ENCODE peak calls at places on chromosome X, in four cellular contexts. H is HepG2, Z is GM12878, I is K562. L is an unnamed sample.

GRCh38 chrX:91257388-91257787 is 177.3 kb upstream of the PABPC5 start:
- DNase-seq in H (no peak), Z (no peak), I (no peak), L (no peak)

GRCh38 chrX:10111364-10112148 is 45.2 kb upstream of the CLCN4 start:
- DNase-seq in I (no peak), Z (peak; percentile 59), H (peak; percentile 32), L (no peak)

GRCh38 chrX:42976729-42977366 is 198.9 kb upstream of the PPP1R2C start:
- DNase-seq in I (no peak), Z (no peak), H (no peak), L (no peak)

GRCh38 chrX:119516157-119516702 is 48.0 kb downstream of the SLC25A5 start:
- DNase-seq in H (peak; percentile 57), Z (peak; percentile 39), I (peak; percentile 72), L (peak; percentile 43)

GRCh38 chrX:150773634-150774033 is 80.4 kb downstream of the MTMR1 start:
- DNase-seq in Z (no peak), I (no peak), H (no peak), L (no peak)

GRCh38 chrX:54292755-54293154 is 65.1 kb downstream of the WNK3 start:
- DNase-seq in H (peak; percentile 69), I (no peak), Z (no peak), L (no peak)

GRCh38 chrX:133005038-133005437 is 46.6 kb upstream of the HS6ST2 start:
- DNase-seq in H (peak; percentile 3), Z (no peak), I (peak; percentile 9), L (no peak)

GRCh38 chrX:10103023-10103422 is 53.8 kb upstream of the CLCN4 start:
- DNase-seq in I (no peak), H (no peak), Z (no peak), L (no peak)

GRCh38 chrX:68938244-68939004 is 109.6 kb downstream of the EFNB1 start:
- DNase-seq in Z (no peak), I (no peak), H (no peak), L (no peak)

GRCh38 chrX:1355131-1355799 is 18.7 kb downstream of the IL3RA start:
- DNase-seq in I (no peak), H (no peak), Z (no peak), L (peak; percentile 67)

GRCh38 chrX:17377047-17377692 is 2.2 kb downstream of the NHS start:
- DNase-seq in I (no peak), Z (no peak), H (no peak), L (no peak)

GRCh38 chrX:10011991-10012390 is 44.8 kb downstream of the CLDN34 start:
- DNase-seq in H (no peak), I (no peak), Z (no peak), L (no peak)

GRCh38 chrX:34580069-34580468 is 77.0 kb downstream of the TMEM47 start:
- DNase-seq in I (no peak), Z (no peak), H (no peak), L (no peak)

GRCh38 chrX:19956923-19957322 is 33.9 kb downstream of the BCLAF3 start:
- DNase-seq in I (no peak), H (no peak), Z (no peak), L (no peak)

GRCh38 chrX:12446342-12447075 is 308.2 kb downstream of the FRMPD4 start:
- DNase-seq in I (no peak), H (no peak), Z (no peak), L (no peak)

GRCh38 chrX:104432321-104432720 is 133.7 kb upstream of the IL1RAPL2 start:
- DNase-seq in I (no peak), H (no peak), Z (no peak), L (no peak)

GRCh38 chrX:41108684-41109205 is 23.5 kb downstream of the USP9X start:
- DNase-seq in Z (no peak), H (no peak), I (no peak), L (no peak)

GRCh38 chrX:111955916-111956315 is 79.9 kb downstream of the TRPC5OS start:
- DNase-seq in I (no peak), Z (no peak), H (no peak), L (no peak)

GRCh38 chrX:10288400-10288799 is 131.6 kb downstream of the CLCN4 start:
- DNase-seq in H (no peak), I (no peak), Z (no peak), L (no peak)

GRCh38 chrX:12443534-12444098 is 305.3 kb downstream of the FRMPD4 start:
- DNase-seq in H (no peak), Z (peak; percentile 60), I (no peak), L (no peak)

GRCh38 chrX:151725338-151725614 is 9.3 kb upstream of the CNGA2 start:
- DNase-seq in Z (no peak), I (no peak), H (no peak), L (no peak)

GRCh38 chrX:39759526-39760224 is 338.1 kb downstream of the BCOR start:
- DNase-seq in I (no peak), H (no peak), Z (no peak), L (no peak)

GRCh38 chrX:47584714-47585113 is 2.5 kb downstream of the TIMP1 start:
- DNase-seq in I (no peak), Z (no peak), H (no peak), L (no peak)

GRCh38 chrX:132271330-132271729 is 52.1 kb upstream of the RAP2C start:
- DNase-seq in Z (no peak), I (no peak), H (no peak), L (no peak)

GRCh38 chrX:39242187-39242586 is 440.9 kb downstream of the MID1IP1 start:
- DNase-seq in Z (no peak), I (peak; percentile 50), H (peak; percentile 14), L (no peak)

GRCh38 chrX:45258741-45259402 is 58.2 kb upstream of the DIPK2B start:
- DNase-seq in I (no peak), H (no peak), Z (no peak), L (no peak)

GRCh38 chrX:103063191-103063845 is 653 bp downstream of the BEX1 start:
- DNase-seq in Z (no peak), H (peak; percentile 9), I (no peak), L (peak; percentile 61)

GRCh38 chrX:118346258-118347094 is 570 bp downstream of the WDR44 start:
- DNase-seq in I (peak; percentile 49), H (peak; percentile 7), Z (no peak), L (no peak)

GRCh38 chrX:153776611-153777045 is 4.2 kb upstream of the SRPK3 start:
- DNase-seq in Z (no peak), H (no peak), I (peak; percentile 89), L (no peak)

GRCh38 chrX:1778817-1779216 is 164.0 kb downstream of the ASMT start:
- DNase-seq in I (no peak), H (no peak), Z (no peak), L (no peak)

GRCh38 chrX:72394518-72395163 is 88.9 kb upstream of the CITED1 start:
- DNase-seq in Z (no peak), I (no peak), H (no peak), L (no peak)

GRCh38 chrX:41781500-41781899 is 57.5 kb downstream of the GPR82 start:
- DNase-seq in I (peak; percentile 34), H (peak; percentile 36), Z (no peak), L (no peak)

DNA sequence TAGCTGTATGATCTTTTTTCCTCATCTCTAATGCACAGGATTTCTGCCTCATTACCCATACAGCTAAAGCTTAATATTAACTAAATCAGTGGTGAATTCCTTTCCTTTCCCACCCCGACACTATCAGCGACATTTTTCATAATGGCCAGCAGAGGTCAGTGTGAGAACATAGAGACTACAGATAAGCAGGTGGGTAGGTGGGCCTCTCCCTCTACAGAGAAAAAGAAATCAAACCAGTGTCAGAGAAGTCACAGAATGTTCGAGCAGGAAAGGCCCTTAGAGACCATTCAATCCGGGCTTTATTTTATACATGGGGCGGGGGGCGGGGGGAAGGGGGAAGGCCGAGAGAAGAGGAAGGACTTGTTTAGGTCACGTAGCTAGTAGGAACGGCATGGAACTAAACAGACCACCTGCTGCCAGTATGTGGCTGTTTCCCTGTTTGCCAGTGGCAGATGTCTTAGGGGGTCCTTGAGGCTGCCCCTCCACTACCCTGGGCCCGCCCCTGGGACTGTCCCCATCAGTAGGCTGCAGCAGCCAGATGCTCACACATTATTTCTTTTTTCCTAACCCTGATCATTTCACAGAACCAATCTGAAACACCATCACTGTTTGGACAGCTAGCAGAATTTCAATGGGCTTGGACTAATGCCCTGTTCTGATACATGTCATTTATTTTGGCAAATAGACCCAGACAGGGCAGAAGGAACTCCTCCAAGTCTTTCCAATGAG is 133.3 kb downstream of the ATG4A start:
- DNase-seq in H (peak; percentile 37), I (peak; percentile 46), Z (peak; percentile 16), L (no peak)
- TF ChIP-seq SP1 in H (no peak), I (no peak), Z (no peak), L (no peak)

DNA sequence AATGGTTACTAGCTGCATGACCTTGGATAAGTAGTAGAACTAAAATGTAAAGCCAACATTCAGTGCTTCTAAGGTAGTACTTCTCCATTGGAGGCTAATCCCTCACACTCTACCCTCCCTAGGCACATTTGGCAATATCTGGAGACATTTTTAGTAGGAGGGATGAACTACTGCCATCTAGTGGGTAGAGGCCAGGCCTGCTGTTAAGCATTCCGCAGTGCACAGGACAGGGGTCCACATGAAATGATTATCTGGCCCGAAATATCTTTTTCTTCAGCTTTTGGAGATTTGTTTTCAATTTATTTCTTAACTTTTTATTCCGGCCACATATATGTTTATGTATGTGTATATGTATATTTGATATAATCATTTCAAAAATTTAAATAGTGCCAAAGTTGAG is 36.0 kb upstream of the SPANXC start:
- DNase-seq in I (peak; percentile 13), H (peak; percentile 0), Z (no peak), L (no peak)
- TF ChIP-seq EP300 in I (no peak), H (no peak), Z (no peak), L (no peak)

GRCh38 chrX:26347171-26347570 is 131.2 kb downstream of the MAGEB5 start:
- DNase-seq in I (no peak), Z (no peak), H (no peak), L (no peak)

DNA sequence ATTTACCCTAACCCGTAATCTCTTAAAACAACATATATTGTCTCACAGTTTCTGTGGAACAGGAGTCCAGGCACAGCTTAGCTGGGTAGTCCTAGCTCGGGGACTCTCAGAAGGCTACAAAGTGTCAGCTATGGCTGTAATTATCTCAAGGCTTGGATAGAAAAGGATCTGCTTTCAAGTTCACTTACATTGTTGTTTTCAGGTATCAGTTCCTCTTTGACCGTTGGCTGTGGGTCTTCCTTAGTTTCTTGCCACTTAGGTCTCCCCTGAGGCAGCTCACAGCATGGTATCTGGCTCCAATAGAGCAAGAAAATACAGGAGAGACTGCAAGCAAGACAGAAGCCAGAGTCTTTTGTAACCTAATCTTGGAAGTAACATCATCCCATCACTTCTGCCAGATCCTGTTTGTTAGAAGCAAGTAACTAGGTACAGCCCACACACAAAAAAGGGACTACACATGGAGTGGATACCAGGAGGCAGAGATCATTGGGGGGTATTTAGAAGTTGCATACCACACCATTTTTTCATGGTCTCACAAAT is 137.0 kb downstream of the MAGEB5 start:
- DNase-seq in I (no peak), H (no peak), Z (no peak), L (no peak)
- TF ChIP-seq SP1 in I (no peak), H (no peak), Z (no peak), L (no peak)

DNA sequence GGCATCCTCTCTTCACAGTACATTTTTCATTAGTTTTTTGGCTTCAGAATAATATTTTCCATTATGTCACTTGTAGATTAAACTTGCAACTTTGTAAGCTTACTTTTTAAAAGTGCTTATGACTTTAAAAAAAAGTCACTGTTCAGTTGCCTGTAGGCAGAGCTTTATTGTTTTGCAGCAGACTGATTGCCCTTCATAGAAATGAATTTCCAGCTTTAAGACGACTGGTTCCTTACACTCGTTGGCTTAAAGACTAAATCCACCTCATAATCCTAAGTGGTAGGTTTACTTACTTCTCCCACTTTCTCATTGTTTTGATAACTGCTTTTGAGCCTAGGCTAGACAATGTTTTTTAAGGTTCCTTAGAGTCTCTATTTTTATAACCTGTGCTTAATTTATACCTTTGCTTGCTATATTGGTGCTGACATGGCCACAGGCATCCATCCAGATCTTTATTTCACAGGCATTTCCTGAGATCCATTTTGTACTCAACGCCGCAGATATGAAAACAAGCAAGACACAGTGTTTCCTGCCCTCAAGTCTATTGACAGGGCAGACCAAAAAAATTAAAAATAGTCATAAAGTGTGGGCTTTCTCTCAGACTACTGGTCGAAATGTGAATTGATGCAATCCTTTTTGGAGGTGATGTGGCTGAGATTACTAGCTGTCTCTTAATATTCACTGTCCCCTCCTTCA is 12.6 kb upstream of the IL13RA2 start:
- DNase-seq in Z (no peak), I (no peak), H (no peak), L (no peak)
- TF ChIP-seq EP300 in Z (no peak), I (no peak), H (no peak), L (no peak)

L was measured in H1.